ENCODE peak calls at places on chromosomes 2 and 18, in nine cellular contexts. M is activated CD8-positive, alpha-beta T cell treated with anti-CD3 and anti-CD28 coated beads for 36 hours; K is body of pancreas; V is omental fat pad; C is neural progenitor cell; I is Peyer's patch; X is NB4; G is upper lobe of right lung; W is CD4-positive, alpha-beta T cell. Q is an unnamed sample.

GRCh38 chr2:191499874-191500565 is 177.9 kb upstream of the NABP1 start:
- DNase-seq in M (no peak), K (no peak), V (no peak), C (no peak), I (no peak), X (no peak), G (no peak), W (no peak), Q (no peak)

GRCh38 chr18:3498705-3499451 is 48.9 kb downstream of the TGIF1 start:
- DNase-seq in M (peak; percentile 24), K (peak; percentile 25), V (no peak), C (peak; percentile 88), I (peak; percentile 51), X (peak; percentile 67), G (peak; percentile 69), W (no peak), Q (no peak)

GRCh38 chr2:150639917-150640538 is 152.6 kb upstream of the RND3 start:
- DNase-seq in M (no peak), K (no peak), V (no peak), C (no peak), I (no peak), X (no peak), G (no peak), W (no peak), Q (no peak)

GRCh38 chr18:10401930-10402329 is 52.5 kb upstream of the APCDD1 start:
- DNase-seq in M (no peak), K (no peak), V (no peak), C (peak; percentile 25), I (no peak), X (no peak), G (no peak), W (no peak), Q (no peak)

GRCh38 chr18:69954719-69955118 is 7.0 kb upstream of the CD226 start:
- DNase-seq in M (no peak), K (no peak), V (no peak), C (no peak), I (no peak), X (no peak), G (no peak), W (no peak), Q (no peak)

GRCh38 chr2:18690342-18690741 is 101.0 kb upstream of the NT5C1B start:
- DNase-seq in M (peak; percentile 8), K (no peak), V (no peak), C (peak; percentile 64), I (no peak), X (peak; percentile 15), G (no peak), W (no peak), Q (no peak)

GRCh38 chr2:108918941-108919341 is 70.1 kb downstream of the EDAR start:
- DNase-seq in M (no peak), K (no peak), V (no peak), C (no peak), I (no peak), X (no peak), G (peak; percentile 50), W (no peak), Q (no peak)

GRCh38 chr2:140650825-140651224 is 1480.0 kb downstream of the LRP1B start:
- DNase-seq in M (no peak), K (no peak), V (no peak), C (no peak), I (no peak), X (no peak), G (no peak), W (no peak), Q (no peak)

GRCh38 chr18:4758980-4759379 is 303.9 kb upstream of the DLGAP1 start:
- DNase-seq in M (no peak), K (no peak), V (no peak), C (no peak), I (no peak), X (no peak), G (no peak), W (no peak), Q (no peak)

GRCh38 chr2:236352761-236353593 is 88.8 kb upstream of the ASB18 start:
- DNase-seq in M (peak; percentile 56), K (peak; percentile 38), V (no peak), C (peak; percentile 49), I (peak; percentile 64), X (peak; percentile 50), G (no peak), W (peak; percentile 18), Q (no peak)

GRCh38 chr18:2508678-2509077 is 62.6 kb downstream of the METTL4 start:
- DNase-seq in M (no peak), K (no peak), V (no peak), C (no peak), I (no peak), X (no peak), G (no peak), W (no peak), Q (no peak)

GRCh38 chr2:96142217-96143113 is 2.8 kb downstream of the DUSP2 start:
- DNase-seq in M (peak; percentile 95), K (peak; percentile 8), V (no peak), C (no peak), I (peak; percentile 73), X (peak; percentile 40), G (no peak), W (peak; percentile 40), Q (peak; percentile 42)

GRCh38 chr2:118062048-118062447 is 26.2 kb upstream of the INSIG2 start:
- DNase-seq in M (no peak), K (no peak), V (no peak), C (no peak), I (no peak), X (no peak), G (no peak), W (no peak), Q (no peak)

GRCh38 chr18:57771626-57772025 is 31.5 kb downstream of the ATP8B1 start:
- DNase-seq in M (no peak), K (no peak), V (no peak), C (no peak), I (no peak), X (no peak), G (no peak), W (no peak), Q (no peak)

DNA sequence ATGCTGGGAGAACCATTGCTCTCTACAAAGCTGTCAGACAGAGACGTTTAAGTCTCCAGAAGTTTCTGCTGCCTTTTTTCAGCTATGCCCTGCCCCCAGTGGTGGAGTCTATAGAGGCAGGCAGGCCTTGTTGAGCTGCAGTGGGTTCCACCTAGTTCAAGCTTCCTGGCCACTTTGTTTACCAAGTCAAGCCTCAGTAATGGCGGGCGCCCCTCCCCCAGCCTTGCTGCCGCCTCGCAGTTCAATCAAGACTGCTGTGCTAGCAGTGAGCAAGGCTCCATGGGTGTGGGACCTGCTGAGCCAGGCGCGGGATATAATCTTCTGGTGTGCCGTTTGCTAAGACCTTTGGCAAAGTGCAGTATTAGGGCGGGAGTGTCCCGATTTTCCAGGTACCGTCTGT is 52.7 kb upstream of the SCYGR2 start:
- DNase-seq in M (peak; percentile 42), K (no peak), V (no peak), C (no peak), I (no peak), X (no peak), G (no peak), W (no peak), Q (peak; percentile 44)
- TF ChIP-seq CTCF in M (no peak), K (no peak), V (no peak), C (no peak), I (no peak), X (peak; percentile 25), G (peak; percentile 7), W (no peak), Q (peak; percentile 47)

GRCh38 chr2:233063976-233064411 is 3.9 kb downstream of the INPP5D start:
- DNase-seq in M (no peak), K (no peak), V (no peak), C (no peak), I (peak; percentile 56), X (no peak), G (peak; percentile 56), W (no peak), Q (no peak)

GRCh38 chr2:233064526-233065199 is 4.5 kb downstream of the INPP5D start:
- DNase-seq in M (no peak), K (no peak), V (no peak), C (no peak), I (peak; percentile 46), X (no peak), G (peak; percentile 35), W (no peak), Q (no peak)

GRCh38 chr2:233062447-233062842 is 2.3 kb downstream of the INPP5D start:
- DNase-seq in M (no peak), K (no peak), V (no peak), C (no peak), I (no peak), X (peak; percentile 33), G (no peak), W (no peak), Q (no peak)

GRCh38 chr2:233062946-233063268 is 2.8 kb downstream of the INPP5D start:
- DNase-seq in M (peak; percentile 38), K (no peak), V (no peak), C (no peak), I (peak; percentile 45), X (no peak), G (peak; percentile 32), W (no peak), Q (no peak)

GRCh38 chr2:233063269-233063975 is 3.3 kb downstream of the INPP5D start:
- DNase-seq in M (peak; percentile 48), K (no peak), V (no peak), C (peak; percentile 31), I (peak; percentile 88), X (peak; percentile 37), G (peak; percentile 62), W (no peak), Q (no peak)
- TF ChIP-seq CTCF in M (peak; percentile 31), K (no peak), V (no peak), C (peak; percentile 41), I (peak; percentile 34), X (peak; percentile 15), G (peak; percentile 22), W (no peak), Q (peak; percentile 24)

GRCh38 chr18:37487400-37487831 is 78.2 kb downstream of the CELF4 start:
- DNase-seq in M (no peak), K (no peak), V (no peak), C (no peak), I (no peak), X (no peak), G (no peak), W (no peak), Q (no peak)

GRCh38 chr18:37486848-37487247 is 78.8 kb downstream of the CELF4 start:
- DNase-seq in M (no peak), K (no peak), V (no peak), C (no peak), I (no peak), X (no peak), G (no peak), W (no peak), Q (no peak)

GRCh38 chr18:37483221-37483971 is 82.2 kb downstream of the CELF4 start:
- DNase-seq in M (peak; percentile 15), K (peak; percentile 42), V (no peak), C (peak; percentile 81), I (no peak), X (peak; percentile 32), G (no peak), W (no peak), Q (no peak)

GRCh38 chr18:37483984-37484892 is 81.4 kb downstream of the CELF4 start:
- DNase-seq in M (no peak), K (no peak), V (no peak), C (no peak), I (no peak), X (no peak), G (no peak), W (no peak), Q (no peak)

GRCh38 chr18:37484893-37485834 is 80.4 kb downstream of the CELF4 start:
- DNase-seq in M (peak; percentile 38), K (peak; percentile 49), V (no peak), C (peak; percentile 78), I (no peak), X (no peak), G (no peak), W (no peak), Q (no peak)
- TF ChIP-seq CTCF in M (no peak), K (no peak), V (no peak), C (peak; percentile 49), I (no peak), X (no peak), G (peak; percentile 28), W (no peak), Q (peak; percentile 15)

GRCh38 chr18:49250819-49251388 is 209.5 kb downstream of the DYM start:
- DNase-seq in M (no peak), K (no peak), V (no peak), C (peak; percentile 34), I (no peak), X (peak; percentile 56), G (no peak), W (no peak), Q (no peak)
- TF ChIP-seq CTCF in M (no peak), K (peak; percentile 32), V (no peak), C (peak; percentile 67), I (no peak), X (peak; percentile 29), G (peak; percentile 34), W (peak; percentile 52), Q (no peak)